ENCODE peak calls at places on chromosomes 4 and X, in four cellular contexts. One of them, this sample, is unnamed.

GRCh38 chrX:22969416-22969815 is 30.3 kb upstream of the DDX53 start:
- DNase-seq in prostate gland: no peak
- DNase-seq in left cardiac atrium: no peak
- DNase-seq in NCI-H748 treated with DMSO at 0.1 percent for 48 hours: no peak
- DNase-seq in this sample: no peak

GRCh38 chr4:83852085-83852451 is 316.2 kb downstream of the GPAT3 start:
- DNase-seq in prostate gland: no peak
- DNase-seq in left cardiac atrium: no peak
- DNase-seq in NCI-H748 treated with DMSO at 0.1 percent for 48 hours: no peak
- DNase-seq in this sample: no peak

GRCh38 chrX:45011131-45011530 is 138.1 kb downstream of the KDM6A start:
- DNase-seq in prostate gland: no peak
- DNase-seq in left cardiac atrium: no peak
- DNase-seq in NCI-H748 treated with DMSO at 0.1 percent for 48 hours: no peak
- DNase-seq in this sample: no peak

GRCh38 chrX:121010218-121010617 is 24.7 kb upstream of the CT47A1 start:
- DNase-seq in prostate gland: no peak
- DNase-seq in left cardiac atrium: no peak
- DNase-seq in NCI-H748 treated with DMSO at 0.1 percent for 48 hours: no peak
- DNase-seq in this sample: no peak

GRCh38 chrX:102651968-102652744 is 873 bp downstream of the GPRASP1 start:
- DNase-seq in prostate gland: peak
- DNase-seq in left cardiac atrium: peak
- DNase-seq in NCI-H748 treated with DMSO at 0.1 percent for 48 hours: peak
- DNase-seq in this sample: peak

GRCh38 chr4:153781717-153782416 is 7.0 kb downstream of the SFRP2 start:
- DNase-seq in prostate gland: no peak
- DNase-seq in left cardiac atrium: no peak
- DNase-seq in NCI-H748 treated with DMSO at 0.1 percent for 48 hours: no peak
- DNase-seq in this sample: no peak

GRCh38 chrX:130121505-130121800 is 11.2 kb upstream of the ELF4 start:
- DNase-seq in prostate gland: no peak
- DNase-seq in left cardiac atrium: no peak
- DNase-seq in NCI-H748 treated with DMSO at 0.1 percent for 48 hours: no peak
- DNase-seq in this sample: no peak

GRCh38 chr4:27289704-27290103 is 429.1 kb downstream of the STIM2 start:
- DNase-seq in prostate gland: no peak
- DNase-seq in left cardiac atrium: no peak
- DNase-seq in NCI-H748 treated with DMSO at 0.1 percent for 48 hours: no peak
- DNase-seq in this sample: no peak

GRCh38 chr4:72858328-72858727 is 211.2 kb downstream of the COX18 start:
- DNase-seq in prostate gland: no peak
- DNase-seq in left cardiac atrium: no peak
- DNase-seq in NCI-H748 treated with DMSO at 0.1 percent for 48 hours: no peak
- DNase-seq in this sample: no peak

GRCh38 chr4:83490876-83491450 is 6.1 kb upstream of the ABRAXAS1 start:
- DNase-seq in prostate gland: no peak
- DNase-seq in left cardiac atrium: no peak
- DNase-seq in NCI-H748 treated with DMSO at 0.1 percent for 48 hours: no peak
- DNase-seq in this sample: peak

GRCh38 chrX:17779434-17779833 is 42.1 kb downstream of the SCML1 start:
- DNase-seq in prostate gland: no peak
- DNase-seq in left cardiac atrium: no peak
- DNase-seq in NCI-H748 treated with DMSO at 0.1 percent for 48 hours: no peak
- DNase-seq in this sample: no peak

GRCh38 chr4:150821641-150822040 is 193.4 kb downstream of the LRBA start:
- DNase-seq in prostate gland: no peak
- DNase-seq in left cardiac atrium: no peak
- DNase-seq in NCI-H748 treated with DMSO at 0.1 percent for 48 hours: no peak
- DNase-seq in this sample: no peak

GRCh38 chr4:146520894-146521542 is 722 bp downstream of the SLC10A7 start:
- DNase-seq in prostate gland: peak
- DNase-seq in left cardiac atrium: peak
- DNase-seq in NCI-H748 treated with DMSO at 0.1 percent for 48 hours: no peak
- DNase-seq in this sample: peak

GRCh38 chr4:24594887-24595286 is 10.5 kb upstream of the DHX15 start:
- DNase-seq in prostate gland: no peak
- DNase-seq in left cardiac atrium: no peak
- DNase-seq in NCI-H748 treated with DMSO at 0.1 percent for 48 hours: no peak
- DNase-seq in this sample: no peak

GRCh38 chr4:40736910-40737309 is 12.8 kb upstream of the NSUN7 start:
- DNase-seq in prostate gland: no peak
- DNase-seq in left cardiac atrium: no peak
- DNase-seq in NCI-H748 treated with DMSO at 0.1 percent for 48 hours: peak
- DNase-seq in this sample: peak

GRCh38 chr4:138845664-138846063 is 169.9 kb upstream of the NOCT start:
- DNase-seq in prostate gland: no peak
- DNase-seq in left cardiac atrium: no peak
- DNase-seq in NCI-H748 treated with DMSO at 0.1 percent for 48 hours: no peak
- DNase-seq in this sample: no peak

GRCh38 chr4:168071304-168071703 is 21.0 kb upstream of the ANXA10 start:
- DNase-seq in prostate gland: no peak
- DNase-seq in left cardiac atrium: no peak
- DNase-seq in NCI-H748 treated with DMSO at 0.1 percent for 48 hours: no peak
- DNase-seq in this sample: no peak

GRCh38 chrX:40644821-40645358 is 2.5 kb downstream of the CXorf38 start:
- DNase-seq in prostate gland: peak
- DNase-seq in left cardiac atrium: peak
- DNase-seq in NCI-H748 treated with DMSO at 0.1 percent for 48 hours: no peak
- DNase-seq in this sample: no peak

GRCh38 chrX:45070116-45071007 is 130.3 kb downstream of the DIPK2B start:
- DNase-seq in prostate gland: no peak
- DNase-seq in left cardiac atrium: no peak
- DNase-seq in NCI-H748 treated with DMSO at 0.1 percent for 48 hours: peak
- DNase-seq in this sample: no peak

GRCh38 chrX:9102956-9103355 is 69.0 kb upstream of the FAM9B start:
- DNase-seq in prostate gland: peak
- DNase-seq in left cardiac atrium: no peak
- DNase-seq in NCI-H748 treated with DMSO at 0.1 percent for 48 hours: no peak
- DNase-seq in this sample: no peak

GRCh38 chr4:574346-575161 is 1.5 kb downstream of the TMEM271 start:
- DNase-seq in prostate gland: no peak
- DNase-seq in left cardiac atrium: no peak
- DNase-seq in NCI-H748 treated with DMSO at 0.1 percent for 48 hours: no peak
- DNase-seq in this sample: no peak

This sample was measured in NCI-H526.